ENCODE peak calls at places on chromosomes 12 and 14, in five cellular contexts. T is activated B cell treated with CpG ODN at 0.5 μM for 24 hours, Q is pancreas, U is cardiac fibroblast, Y is right cardiac atrium. J is an unnamed sample.

GRCh38 chr14:69937367-69937777 is 58.2 kb downstream of the SMOC1 start:
- DNase-seq in Q (no peak), U (no peak), Y (no peak), T (no peak), J (no peak)

GRCh38 chr12:131057211-131057721 is 103.6 kb downstream of the ADGRD1 start:
- DNase-seq in T (peak; percentile 8), Y (no peak), Q (no peak), U (no peak), J (no peak)

GRCh38 chr14:95516554-95517209 is at the start of gene SYNE3:
- DNase-seq in U (no peak), Q (peak; percentile 52), T (peak; percentile 71), Y (peak; percentile 91), J (no peak)

GRCh38 chr12:25725874-25726273 is 172.8 kb upstream of the LMNTD1 start:
- DNase-seq in Q (no peak), T (no peak), U (peak; percentile 86), Y (no peak), J (no peak)

GRCh38 chr14:91870001-91870400 is 2.7 kb upstream of the TC2N start:
- DNase-seq in T (no peak), Y (no peak), Q (no peak), U (peak; percentile 22), J (no peak)

GRCh38 chr14:38079268-38079667 is 128.4 kb upstream of the SSTR1 start:
- DNase-seq in T (no peak), U (peak; percentile 3), Q (no peak), Y (no peak), J (no peak)

GRCh38 chr14:104843442-104844305 is 21.4 kb upstream of the CEP170B start:
- DNase-seq in U (no peak), Q (no peak), T (no peak), Y (peak; percentile 72), J (no peak)

GRCh38 chr12:5083955-5084849 is 40.5 kb downstream of the KCNA5 start:
- DNase-seq in T (no peak), Q (no peak), U (peak; percentile 76), Y (no peak), J (peak; percentile 69)

GRCh38 chr12:57460457-57461325 is 1.1 kb downstream of the GLI1 start:
- DNase-seq in Y (peak; percentile 74), T (peak; percentile 32), U (no peak), Q (peak; percentile 54), J (no peak)

GRCh38 chr14:32331227-32331597 is 2.1 kb downstream of the AKAP6 start:
- DNase-seq in Q (no peak), U (no peak), T (no peak), Y (no peak), J (peak; percentile 67)

GRCh38 chr14:29637406-29637805 is 290.2 kb downstream of the PRKD1 start:
- DNase-seq in Y (peak; percentile 61), T (no peak), U (peak; percentile 74), Q (peak; percentile 75), J (peak; percentile 87)

GRCh38 chr12:132724506-132725220 is 14.0 kb downstream of the PGAM5 start:
- DNase-seq in T (no peak), Q (no peak), U (no peak), Y (peak; percentile 19), J (no peak)